ENCODE peak calls at places on chromosomes 13 and 19, in nine cellular contexts. One of them, this sample, is unnamed.

GRCh38 chr19:2049741-2050348 is 1.2 kb downstream of the MKNK2 start:
- DNase-seq in CD4-positive, CD25-positive, alpha-beta regulatory T cell: peak
- DNase-seq in neural crest cell: no peak
- DNase-seq in RKO: peak
- DNase-seq in frontal cortex: peak
- DNase-seq in upper lobe of left lung: peak
- DNase-seq in endothelial cell of umbilical vein: peak
- DNase-seq in NCI-H774: peak
- DNase-seq in RWPE1: peak
- DNase-seq in this sample: peak

GRCh38 chr19:369876-370275 is 25.3 kb upstream of the MIER2 start:
- DNase-seq in CD4-positive, CD25-positive, alpha-beta regulatory T cell: no peak
- DNase-seq in neural crest cell: no peak
- DNase-seq in RKO: no peak
- DNase-seq in frontal cortex: no peak
- DNase-seq in upper lobe of left lung: no peak
- DNase-seq in endothelial cell of umbilical vein: no peak
- DNase-seq in NCI-H774: no peak
- DNase-seq in RWPE1: no peak
- DNase-seq in this sample: no peak

GRCh38 chr13:101915755-101916107 is 463.3 kb downstream of the ITGBL1 start:
- DNase-seq in CD4-positive, CD25-positive, alpha-beta regulatory T cell: no peak
- DNase-seq in neural crest cell: no peak
- DNase-seq in RKO: no peak
- DNase-seq in frontal cortex: no peak
- DNase-seq in upper lobe of left lung: no peak
- DNase-seq in endothelial cell of umbilical vein: no peak
- DNase-seq in NCI-H774: no peak
- DNase-seq in RWPE1: no peak
- DNase-seq in this sample: no peak

GRCh38 chr13:57631607-57632275 is at the start of gene PCDH17:
- DNase-seq in CD4-positive, CD25-positive, alpha-beta regulatory T cell: peak
- DNase-seq in neural crest cell: peak
- DNase-seq in RKO: no peak
- DNase-seq in frontal cortex: peak
- DNase-seq in upper lobe of left lung: peak
- DNase-seq in endothelial cell of umbilical vein: peak
- DNase-seq in NCI-H774: no peak
- DNase-seq in RWPE1: peak
- DNase-seq in this sample: peak

GRCh38 chr19:31974290-31974689 is 371.1 kb upstream of the ZNF507 start:
- DNase-seq in CD4-positive, CD25-positive, alpha-beta regulatory T cell: no peak
- DNase-seq in neural crest cell: no peak
- DNase-seq in RKO: no peak
- DNase-seq in frontal cortex: no peak
- DNase-seq in upper lobe of left lung: no peak
- DNase-seq in endothelial cell of umbilical vein: no peak
- DNase-seq in NCI-H774: no peak
- DNase-seq in RWPE1: no peak
- DNase-seq in this sample: no peak

GRCh38 chr19:50058425-50058824 is 32.6 kb downstream of the ZNF473 start:
- DNase-seq in CD4-positive, CD25-positive, alpha-beta regulatory T cell: no peak
- DNase-seq in neural crest cell: no peak
- DNase-seq in RKO: no peak
- DNase-seq in frontal cortex: no peak
- DNase-seq in upper lobe of left lung: no peak
- DNase-seq in endothelial cell of umbilical vein: no peak
- DNase-seq in NCI-H774: no peak
- DNase-seq in RWPE1: no peak
- DNase-seq in this sample: no peak

GRCh38 chr13:66543780-66544179 is 686.4 kb downstream of the PCDH9 start:
- DNase-seq in CD4-positive, CD25-positive, alpha-beta regulatory T cell: no peak
- DNase-seq in neural crest cell: no peak
- DNase-seq in RKO: no peak
- DNase-seq in frontal cortex: no peak
- DNase-seq in upper lobe of left lung: no peak
- DNase-seq in endothelial cell of umbilical vein: no peak
- DNase-seq in NCI-H774: no peak
- DNase-seq in RWPE1: no peak
- DNase-seq in this sample: no peak

GRCh38 chr19:37009871-37010270 is 68.4 kb upstream of the ZNF420 start:
- DNase-seq in CD4-positive, CD25-positive, alpha-beta regulatory T cell: no peak
- DNase-seq in neural crest cell: no peak
- DNase-seq in RKO: no peak
- DNase-seq in frontal cortex: no peak
- DNase-seq in upper lobe of left lung: peak
- DNase-seq in endothelial cell of umbilical vein: no peak
- DNase-seq in NCI-H774: no peak
- DNase-seq in RWPE1: no peak
- DNase-seq in this sample: no peak

GRCh38 chr13:29428310-29428991 is 167.0 kb downstream of the SLC7A1 start:
- DNase-seq in CD4-positive, CD25-positive, alpha-beta regulatory T cell: no peak
- DNase-seq in neural crest cell: peak
- DNase-seq in RKO: no peak
- DNase-seq in frontal cortex: peak
- DNase-seq in upper lobe of left lung: peak
- DNase-seq in endothelial cell of umbilical vein: no peak
- DNase-seq in NCI-H774: no peak
- DNase-seq in RWPE1: peak
- DNase-seq in this sample: no peak

GRCh38 chr19:49528211-49528771 is 488 bp downstream of the RCN3 start:
- DNase-seq in CD4-positive, CD25-positive, alpha-beta regulatory T cell: no peak
- DNase-seq in neural crest cell: no peak
- DNase-seq in RKO: no peak
- DNase-seq in frontal cortex: no peak
- DNase-seq in upper lobe of left lung: no peak
- DNase-seq in endothelial cell of umbilical vein: peak
- DNase-seq in NCI-H774: no peak
- DNase-seq in RWPE1: no peak
- DNase-seq in this sample: no peak

GRCh38 chr13:42396501-42396900 is 124.5 kb downstream of the AKAP11 start:
- DNase-seq in CD4-positive, CD25-positive, alpha-beta regulatory T cell: peak
- DNase-seq in neural crest cell: no peak
- DNase-seq in RKO: no peak
- DNase-seq in frontal cortex: no peak
- DNase-seq in upper lobe of left lung: peak
- DNase-seq in endothelial cell of umbilical vein: no peak
- DNase-seq in NCI-H774: no peak
- DNase-seq in RWPE1: no peak
- DNase-seq in this sample: no peak

GRCh38 chr13:30308548-30308947 is 1.2 kb upstream of the KATNAL1 start:
- DNase-seq in CD4-positive, CD25-positive, alpha-beta regulatory T cell: no peak
- DNase-seq in neural crest cell: no peak
- DNase-seq in RKO: no peak
- DNase-seq in frontal cortex: no peak
- DNase-seq in upper lobe of left lung: no peak
- DNase-seq in endothelial cell of umbilical vein: no peak
- DNase-seq in NCI-H774: no peak
- DNase-seq in RWPE1: no peak
- DNase-seq in this sample: no peak

GRCh38 chr19:1067341-1068103 is 555 bp downstream of the ARHGAP45 start:
- DNase-seq in CD4-positive, CD25-positive, alpha-beta regulatory T cell: no peak
- DNase-seq in neural crest cell: no peak
- DNase-seq in RKO: no peak
- DNase-seq in frontal cortex: no peak
- DNase-seq in upper lobe of left lung: peak
- DNase-seq in endothelial cell of umbilical vein: no peak
- DNase-seq in NCI-H774: no peak
- DNase-seq in RWPE1: no peak
- DNase-seq in this sample: no peak

GRCh38 chr19:32581704-32582164 is 744 bp downstream of the PDCD5 start:
- DNase-seq in CD4-positive, CD25-positive, alpha-beta regulatory T cell: peak
- DNase-seq in neural crest cell: peak
- DNase-seq in RKO: peak
- DNase-seq in frontal cortex: no peak
- DNase-seq in upper lobe of left lung: no peak
- DNase-seq in endothelial cell of umbilical vein: peak
- DNase-seq in NCI-H774: no peak
- DNase-seq in RWPE1: peak
- DNase-seq in this sample: peak

GRCh38 chr19:48674921-48675824 is 2.4 kb upstream of the NTN5 start:
- DNase-seq in CD4-positive, CD25-positive, alpha-beta regulatory T cell: peak
- DNase-seq in neural crest cell: peak
- DNase-seq in RKO: peak
- DNase-seq in frontal cortex: peak
- DNase-seq in upper lobe of left lung: peak
- DNase-seq in endothelial cell of umbilical vein: peak
- DNase-seq in NCI-H774: peak
- DNase-seq in RWPE1: peak
- DNase-seq in this sample: peak

GRCh38 chr19:55085923-55086715 is 10.4 kb downstream of the EPS8L1 start:
- DNase-seq in CD4-positive, CD25-positive, alpha-beta regulatory T cell: no peak
- DNase-seq in neural crest cell: no peak
- DNase-seq in RKO: no peak
- DNase-seq in frontal cortex: no peak
- DNase-seq in upper lobe of left lung: peak
- DNase-seq in endothelial cell of umbilical vein: no peak
- DNase-seq in NCI-H774: no peak
- DNase-seq in RWPE1: no peak
- DNase-seq in this sample: no peak

This sample was measured in ACHN.